ENCODE peak calls at places on chromosomes 3 and 15, in four cellular contexts. One of them, this sample, is unnamed.
A peak's percentile ranks its signal among the peaks of the same experiment; 100 is the strongest.

GRCh38 chr3:45929042-45929679 is 14.1 kb upstream of the CXCR6 start:
- DNase-seq in H1: peak; percentile 74
- DNase-seq in GM12878: no peak
- DNase-seq in HepG2: peak; percentile 12
- DNase-seq in this sample: peak; percentile 85

GRCh38 chr15:33083232-33084006 is 111.1 kb downstream of the FMN1 start:
- DNase-seq in H1: no peak
- DNase-seq in HepG2: no peak
- DNase-seq in GM12878: no peak
- DNase-seq in this sample: no peak

GRCh38 chr15:101047301-101047781 is 128.2 kb downstream of the LRRK1 start:
- DNase-seq in HepG2: no peak
- DNase-seq in H1: peak; percentile 53
- DNase-seq in GM12878: no peak
- DNase-seq in this sample: no peak

GRCh38 chr15:90877996-90878395 is 6.3 kb upstream of the FES start:
- DNase-seq in GM12878: no peak
- DNase-seq in HepG2: no peak
- DNase-seq in H1: no peak
- DNase-seq in this sample: no peak

GRCh38 chr3:37097776-37098175 is 76.6 kb downstream of the LRRFIP2 start:
- DNase-seq in HepG2: no peak
- DNase-seq in GM12878: no peak
- DNase-seq in H1: no peak
- DNase-seq in this sample: no peak

GRCh38 chr15:71698752-71699151 is 111.6 kb upstream of the NR2E3 start:
- DNase-seq in H1: no peak
- DNase-seq in HepG2: no peak
- DNase-seq in GM12878: no peak
- DNase-seq in this sample: no peak

GRCh38 chr3:156409694-156410093 is 145.2 kb downstream of the SSR3 start:
- DNase-seq in H1: no peak
- DNase-seq in GM12878: no peak
- DNase-seq in HepG2: no peak
- DNase-seq in this sample: no peak

GRCh38 chr3:187669675-187670504 is at the start of gene SST:
- DNase-seq in H1: peak; percentile 85
- DNase-seq in HepG2: peak; percentile 16
- DNase-seq in GM12878: no peak
- DNase-seq in this sample: no peak

GRCh38 chr15:58704155-58704825 is 45.2 kb downstream of the ADAM10 start:
- DNase-seq in H1: no peak
- DNase-seq in GM12878: no peak
- DNase-seq in HepG2: no peak
- DNase-seq in this sample: no peak

GRCh38 chr15:52651868-52652267 is 27.3 kb downstream of the ATOSA start:
- DNase-seq in HepG2: peak; percentile 80
- DNase-seq in GM12878: no peak
- DNase-seq in H1: no peak
- DNase-seq in this sample: peak; percentile 85

GRCh38 chr15:87267798-87268197 is 988.7 kb downstream of the NTRK3 start:
- DNase-seq in H1: no peak
- DNase-seq in HepG2: no peak
- DNase-seq in GM12878: no peak
- DNase-seq in this sample: no peak

GRCh38 chr3:105944281-105944680 is 75.5 kb upstream of the CBLB start:
- DNase-seq in H1: no peak
- DNase-seq in GM12878: no peak
- DNase-seq in HepG2: no peak
- DNase-seq in this sample: no peak

GRCh38 chr3:187368251-187368733 is at the start of gene RTP4:
- DNase-seq in H1: no peak
- DNase-seq in GM12878: peak; percentile 82
- DNase-seq in HepG2: peak; percentile 37
- DNase-seq in this sample: no peak

GRCh38 chr3:195180490-195181106 is 90.4 kb downstream of the XXYLT1 start:
- DNase-seq in GM12878: no peak
- DNase-seq in HepG2: no peak
- DNase-seq in H1: no peak
- DNase-seq in this sample: no peak

GRCh38 chr15:75307778-75308390 is 25.2 kb downstream of the GOLGA6D start:
- DNase-seq in GM12878: no peak
- DNase-seq in H1: peak; percentile 88
- DNase-seq in HepG2: peak; percentile 58
- DNase-seq in this sample: peak; percentile 78

GRCh38 chr3:105836533-105836932 is 32.3 kb downstream of the CBLB start:
- DNase-seq in GM12878: peak; percentile 68
- DNase-seq in HepG2: peak; percentile 20
- DNase-seq in H1: no peak
- DNase-seq in this sample: no peak

GRCh38 chr3:21795863-21796392 is 44.9 kb upstream of the ZNF385D start:
- DNase-seq in H1: no peak
- DNase-seq in GM12878: no peak
- DNase-seq in HepG2: no peak
- DNase-seq in this sample: no peak

GRCh38 chr3:167941234-167941995 is 154.3 kb downstream of the GOLIM4 start:
- DNase-seq in GM12878: no peak
- DNase-seq in H1: no peak
- DNase-seq in HepG2: no peak
- DNase-seq in this sample: peak; percentile 27

GRCh38 chr3:42689421-42690014 is 4.2 kb downstream of the KLHL40 start:
- DNase-seq in H1: no peak
- DNase-seq in GM12878: no peak
- DNase-seq in HepG2: no peak
- DNase-seq in this sample: no peak

GRCh38 chr3:127673191-127674098 is 693 bp downstream of the ABTB1 start:
- DNase-seq in HepG2: no peak
- DNase-seq in H1: peak; percentile 66
- DNase-seq in GM12878: no peak
- DNase-seq in this sample: peak; percentile 54

GRCh38 chr3:173983353-173983752 is 585.8 kb downstream of the NLGN1 start:
- DNase-seq in HepG2: no peak
- DNase-seq in H1: no peak
- DNase-seq in GM12878: no peak
- DNase-seq in this sample: no peak

GRCh38 chr3:101744811-101745210 is 20.4 kb downstream of the CEP97 start:
- DNase-seq in HepG2: no peak
- DNase-seq in GM12878: no peak
- DNase-seq in H1: no peak
- DNase-seq in this sample: no peak

GRCh38 chr3:66037330-66037985 is 1.3 kb downstream of the MAGI1 start:
- DNase-seq in GM12878: no peak
- DNase-seq in H1: peak; percentile 66
- DNase-seq in HepG2: peak; percentile 68
- DNase-seq in this sample: no peak

GRCh38 chr15:80561500-80561899 is 133.6 kb upstream of the ABHD17C start:
- DNase-seq in H1: no peak
- DNase-seq in GM12878: no peak
- DNase-seq in HepG2: no peak
- DNase-seq in this sample: no peak

GRCh38 chr15:42858540-42858939 is 62.0 kb downstream of the TTBK2 start:
- DNase-seq in GM12878: no peak
- DNase-seq in H1: no peak
- DNase-seq in HepG2: no peak
- DNase-seq in this sample: no peak
- TF ChIP-seq HDAC6 in GM12878: no peak
- TF ChIP-seq HDAC6 in H1: no peak
- TF ChIP-seq HDAC6 in HepG2: no peak
- TF ChIP-seq HDAC6 in this sample: no peak

GRCh38 chr3:140715035-140715434 is 37.2 kb downstream of the TRIM42 start:
- DNase-seq in HepG2: no peak
- DNase-seq in GM12878: no peak
- DNase-seq in H1: no peak
- DNase-seq in this sample: no peak
- TF ChIP-seq JUND in HepG2: no peak
- TF ChIP-seq JUND in GM12878: no peak
- TF ChIP-seq JUND in H1: no peak
- TF ChIP-seq JUND in this sample: no peak

DNA sequence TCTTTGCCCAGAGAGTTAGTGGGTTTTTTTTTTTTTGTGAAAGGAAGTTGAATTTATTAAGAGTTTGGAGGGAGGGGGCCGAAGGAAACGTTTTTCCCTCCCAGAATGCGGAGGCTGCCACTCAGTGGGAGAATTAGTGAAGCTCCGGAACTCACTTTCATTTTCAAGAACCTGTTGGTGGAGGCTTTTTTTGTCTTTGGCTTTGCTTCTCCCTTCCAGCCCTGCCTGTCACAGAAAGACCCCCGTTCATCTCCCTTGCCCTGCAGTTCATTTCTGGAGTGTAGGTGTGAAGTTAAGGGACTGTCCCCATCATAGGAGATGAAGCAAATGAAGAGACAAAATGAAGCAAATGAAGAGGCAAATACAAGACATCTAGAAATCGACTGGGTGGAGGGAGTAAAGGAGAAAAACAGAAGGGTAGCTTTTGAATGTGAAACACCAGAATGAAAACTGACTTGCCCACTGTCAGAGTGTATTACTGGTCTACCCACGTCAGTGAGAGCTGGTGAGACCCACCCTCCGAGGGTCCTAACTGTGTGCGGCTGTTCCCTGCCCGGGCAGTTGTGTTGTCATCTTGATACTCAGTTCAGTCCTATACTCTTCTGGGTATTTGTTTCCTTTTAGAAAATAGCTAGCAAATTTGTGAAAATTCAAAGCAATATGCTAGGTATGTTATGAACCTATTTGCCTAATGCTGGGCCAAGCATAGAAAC is 91.5 kb downstream of the ITPR1 start:
- DNase-seq in GM12878: peak; percentile 13
- DNase-seq in H1: no peak
- DNase-seq in HepG2: no peak
- DNase-seq in this sample: peak; percentile 39
- TF ChIP-seq HDAC6 in GM12878: no peak
- TF ChIP-seq HDAC6 in H1: no peak
- TF ChIP-seq HDAC6 in HepG2: no peak
- TF ChIP-seq HDAC6 in this sample: no peak

GRCh38 chr15:67542462-67543347 is at the start of gene MAP2K5:
- DNase-seq in H1: peak; percentile 87
- DNase-seq in GM12878: no peak
- DNase-seq in HepG2: peak; percentile 48
- DNase-seq in this sample: peak; percentile 82

GRCh38 chr15:67542192-67542461 is 376 bp upstream of the MAP2K5 start:
- DNase-seq in H1: no peak
- DNase-seq in HepG2: no peak
- DNase-seq in GM12878: no peak
- DNase-seq in this sample: no peak

GRCh38 chr15:67543348-67543718 is 830 bp downstream of the MAP2K5 start:
- DNase-seq in GM12878: no peak
- DNase-seq in H1: no peak
- DNase-seq in HepG2: no peak
- DNase-seq in this sample: no peak

GRCh38 chr15:67545864-67546263 is 3.4 kb downstream of the MAP2K5 start:
- DNase-seq in H1: no peak
- DNase-seq in HepG2: no peak
- DNase-seq in GM12878: no peak
- DNase-seq in this sample: no peak

DNA sequence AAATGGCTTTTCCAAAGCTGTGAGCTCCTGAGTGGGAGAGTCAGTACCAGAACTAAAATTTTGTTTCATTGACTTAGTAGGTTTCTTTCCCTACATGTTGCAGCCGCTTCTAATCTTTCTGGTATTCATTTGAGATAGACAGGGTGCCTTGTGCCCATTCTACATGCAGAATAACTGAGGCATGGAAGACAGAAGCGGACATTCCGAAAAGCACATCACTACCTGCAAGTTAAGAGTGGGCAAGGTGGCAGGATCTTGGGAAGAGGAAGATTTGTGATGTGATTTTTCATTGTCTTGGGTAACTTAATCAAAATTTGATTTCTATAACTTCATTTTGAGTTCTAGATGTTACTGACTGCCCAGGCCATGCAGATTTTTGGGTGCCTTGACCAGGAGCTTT is 2.0 kb downstream of the MAP2K5 start:
- DNase-seq in HepG2: no peak
- DNase-seq in GM12878: no peak
- DNase-seq in H1: no peak
- DNase-seq in this sample: no peak
- TF ChIP-seq JUND in HepG2: no peak
- TF ChIP-seq JUND in GM12878: no peak
- TF ChIP-seq JUND in H1: no peak
- TF ChIP-seq JUND in this sample: no peak

GRCh38 chr15:67186226-67186649 is 68.2 kb downstream of the AAGAB start:
- DNase-seq in HepG2: no peak
- DNase-seq in H1: no peak
- DNase-seq in GM12878: no peak
- DNase-seq in this sample: no peak
- TF ChIP-seq HDAC6 in HepG2: no peak
- TF ChIP-seq HDAC6 in H1: no peak
- TF ChIP-seq HDAC6 in GM12878: no peak
- TF ChIP-seq HDAC6 in this sample: no peak

GRCh38 chr3:151316267-151316991 is at the start of gene GPR87:
- DNase-seq in HepG2: no peak
- DNase-seq in GM12878: no peak
- DNase-seq in H1: no peak
- DNase-seq in this sample: no peak
- TF ChIP-seq JUND in HepG2: no peak
- TF ChIP-seq JUND in GM12878: no peak
- TF ChIP-seq JUND in H1: peak; percentile 17
- TF ChIP-seq JUND in this sample: no peak

GRCh38 chr3:184981071-184981470 is 169.1 kb downstream of the VPS8 start:
- DNase-seq in H1: no peak
- DNase-seq in GM12878: no peak
- DNase-seq in HepG2: peak; percentile 78
- DNase-seq in this sample: no peak

GRCh38 chr3:184977796-184978195 is 165.8 kb downstream of the VPS8 start:
- DNase-seq in H1: no peak
- DNase-seq in GM12878: no peak
- DNase-seq in HepG2: no peak
- DNase-seq in this sample: no peak

GRCh38 chr3:184986490-184986889 is 166.4 kb downstream of the C3orf70 start:
- DNase-seq in HepG2: no peak
- DNase-seq in GM12878: no peak
- DNase-seq in H1: no peak
- DNase-seq in this sample: no peak

GRCh38 chr3:184985586-184985985 is 167.3 kb downstream of the C3orf70 start:
- DNase-seq in HepG2: no peak
- DNase-seq in GM12878: no peak
- DNase-seq in H1: no peak
- DNase-seq in this sample: no peak

DNA sequence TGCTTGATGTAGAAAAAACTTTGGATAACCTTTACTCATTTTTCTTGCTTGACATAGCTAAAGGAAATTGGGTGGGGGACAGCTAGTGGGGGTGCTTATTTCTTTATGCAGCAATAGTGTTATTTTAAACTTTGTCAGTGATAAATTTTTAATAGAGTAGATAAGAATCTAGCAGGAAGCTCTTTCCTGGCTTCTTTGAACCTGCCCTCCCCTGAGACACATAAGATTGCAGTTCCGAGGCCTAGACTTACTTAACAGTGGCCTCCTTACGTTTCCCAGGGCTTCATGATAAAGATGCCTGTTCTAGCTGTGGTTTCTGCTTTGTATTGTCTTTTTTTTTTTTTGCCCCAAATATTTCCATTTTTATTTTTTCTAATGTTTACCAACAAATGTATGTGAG is 170.1 kb downstream of the VPS8 start:
- DNase-seq in HepG2: no peak
- DNase-seq in H1: no peak
- DNase-seq in GM12878: no peak
- DNase-seq in this sample: no peak
- TF ChIP-seq HDAC6 in HepG2: no peak
- TF ChIP-seq HDAC6 in H1: no peak
- TF ChIP-seq HDAC6 in GM12878: no peak
- TF ChIP-seq HDAC6 in this sample: no peak

This sample was measured in K562.